ENCODE peak calls at places on chromosomes 3 and 15, in five cellular contexts. One of them, this sample, is unnamed.

GRCh38 chr3:126474498-126475410 is 937 bp downstream of the ZXDC start:
- DNase-seq in CD4-positive, alpha-beta T cell: no peak
- DNase-seq in ovary: no peak
- DNase-seq in left ventricle myocardium inferior: no peak
- DNase-seq in stomach: peak; percentile 53
- DNase-seq in this sample: peak; percentile 46

GRCh38 chr15:64697911-64698369 is 77.4 kb downstream of the RBPMS2 start:
- DNase-seq in CD4-positive, alpha-beta T cell: no peak
- DNase-seq in ovary: no peak
- DNase-seq in left ventricle myocardium inferior: no peak
- DNase-seq in stomach: no peak
- DNase-seq in this sample: no peak

GRCh38 chr15:89105147-89105546 is 16.9 kb downstream of the ABHD2 start:
- DNase-seq in CD4-positive, alpha-beta T cell: no peak
- DNase-seq in ovary: no peak
- DNase-seq in left ventricle myocardium inferior: no peak
- DNase-seq in stomach: no peak
- DNase-seq in this sample: no peak

GRCh38 chr3:45473841-45474240 is 85.5 kb downstream of the LARS2 start:
- DNase-seq in CD4-positive, alpha-beta T cell: no peak
- DNase-seq in ovary: no peak
- DNase-seq in left ventricle myocardium inferior: no peak
- DNase-seq in stomach: no peak
- DNase-seq in this sample: no peak

GRCh38 chr3:194562986-194563385 is 70.2 kb downstream of the TMEM44 start:
- DNase-seq in CD4-positive, alpha-beta T cell: no peak
- DNase-seq in ovary: no peak
- DNase-seq in left ventricle myocardium inferior: no peak
- DNase-seq in stomach: no peak
- DNase-seq in this sample: no peak

GRCh38 chr15:83200162-83200561 is 7.5 kb downstream of the HDGFL3 start:
- DNase-seq in CD4-positive, alpha-beta T cell: no peak
- DNase-seq in ovary: no peak
- DNase-seq in left ventricle myocardium inferior: no peak
- DNase-seq in stomach: no peak
- DNase-seq in this sample: no peak

GRCh38 chr3:24586920-24587319 is 92.3 kb upstream of the THRB start:
- DNase-seq in CD4-positive, alpha-beta T cell: no peak
- DNase-seq in ovary: no peak
- DNase-seq in left ventricle myocardium inferior: no peak
- DNase-seq in stomach: no peak
- DNase-seq in this sample: peak; percentile 63

GRCh38 chr3:43180027-43180426 is 74.1 kb upstream of the POMGNT2 start:
- DNase-seq in CD4-positive, alpha-beta T cell: peak; percentile 28
- DNase-seq in ovary: no peak
- DNase-seq in left ventricle myocardium inferior: no peak
- DNase-seq in stomach: no peak
- DNase-seq in this sample: no peak

GRCh38 chr3:69710153-69710977 is 28.9 kb upstream of the MITF start:
- DNase-seq in CD4-positive, alpha-beta T cell: no peak
- DNase-seq in ovary: no peak
- DNase-seq in left ventricle myocardium inferior: no peak
- DNase-seq in stomach: no peak
- DNase-seq in this sample: no peak

GRCh38 chr15:79408041-79408440 is 24.1 kb upstream of the MINAR1 start:
- DNase-seq in CD4-positive, alpha-beta T cell: no peak
- DNase-seq in ovary: no peak
- DNase-seq in left ventricle myocardium inferior: no peak
- DNase-seq in stomach: no peak
- DNase-seq in this sample: no peak

GRCh38 chr15:58460108-58460507 is 28.3 kb downstream of the LIPC start:
- DNase-seq in CD4-positive, alpha-beta T cell: no peak
- DNase-seq in ovary: no peak
- DNase-seq in left ventricle myocardium inferior: no peak
- DNase-seq in stomach: no peak
- DNase-seq in this sample: no peak
- TF ChIP-seq CTCF in CD4-positive, alpha-beta T cell: no peak
- TF ChIP-seq CTCF in ovary: no peak
- TF ChIP-seq CTCF in left ventricle myocardium inferior: no peak
- TF ChIP-seq CTCF in stomach: no peak
- TF ChIP-seq CTCF in this sample: no peak

GRCh38 chr3:124246949-124247348 is 255.0 kb upstream of the ROPN1 start:
- DNase-seq in CD4-positive, alpha-beta T cell: no peak
- DNase-seq in ovary: no peak
- DNase-seq in left ventricle myocardium inferior: no peak
- DNase-seq in stomach: no peak
- DNase-seq in this sample: peak; percentile 49
- TF ChIP-seq CTCF in CD4-positive, alpha-beta T cell: no peak
- TF ChIP-seq CTCF in ovary: no peak
- TF ChIP-seq CTCF in left ventricle myocardium inferior: peak; percentile 59
- TF ChIP-seq CTCF in stomach: no peak
- TF ChIP-seq CTCF in this sample: peak; percentile 74

DNA sequence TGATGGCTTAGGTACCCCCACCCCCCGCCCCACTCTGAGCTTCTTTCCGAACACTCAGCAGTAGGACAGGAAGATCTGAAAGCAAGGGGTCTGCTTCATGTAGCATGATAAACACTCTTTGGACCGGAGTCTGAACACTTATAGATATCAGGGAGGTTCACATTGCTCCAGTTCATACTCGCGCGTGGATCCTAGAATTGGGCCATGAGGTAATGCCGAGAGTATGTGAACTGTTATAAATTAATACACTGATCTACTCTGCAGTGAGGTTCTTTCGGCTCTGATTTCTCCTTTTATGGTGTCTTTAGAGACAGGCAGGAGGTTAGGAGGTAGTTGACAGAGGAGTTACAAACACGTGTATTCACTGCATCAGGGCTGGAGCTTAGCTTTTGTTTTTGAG is 223.0 kb downstream of the THSD4 start:
- DNase-seq in CD4-positive, alpha-beta T cell: no peak
- DNase-seq in ovary: no peak
- DNase-seq in left ventricle myocardium inferior: no peak
- DNase-seq in stomach: no peak
- DNase-seq in this sample: no peak
- TF ChIP-seq CTCF in CD4-positive, alpha-beta T cell: no peak
- TF ChIP-seq CTCF in ovary: no peak
- TF ChIP-seq CTCF in left ventricle myocardium inferior: no peak
- TF ChIP-seq CTCF in stomach: no peak
- TF ChIP-seq CTCF in this sample: no peak

GRCh38 chr15:46077220-46077619 is 442.4 kb downstream of the SQOR start:
- DNase-seq in CD4-positive, alpha-beta T cell: no peak
- DNase-seq in ovary: no peak
- DNase-seq in left ventricle myocardium inferior: no peak
- DNase-seq in stomach: no peak
- DNase-seq in this sample: no peak
- TF ChIP-seq CTCF in CD4-positive, alpha-beta T cell: no peak
- TF ChIP-seq CTCF in ovary: no peak
- TF ChIP-seq CTCF in left ventricle myocardium inferior: no peak
- TF ChIP-seq CTCF in stomach: no peak
- TF ChIP-seq CTCF in this sample: no peak

DNA sequence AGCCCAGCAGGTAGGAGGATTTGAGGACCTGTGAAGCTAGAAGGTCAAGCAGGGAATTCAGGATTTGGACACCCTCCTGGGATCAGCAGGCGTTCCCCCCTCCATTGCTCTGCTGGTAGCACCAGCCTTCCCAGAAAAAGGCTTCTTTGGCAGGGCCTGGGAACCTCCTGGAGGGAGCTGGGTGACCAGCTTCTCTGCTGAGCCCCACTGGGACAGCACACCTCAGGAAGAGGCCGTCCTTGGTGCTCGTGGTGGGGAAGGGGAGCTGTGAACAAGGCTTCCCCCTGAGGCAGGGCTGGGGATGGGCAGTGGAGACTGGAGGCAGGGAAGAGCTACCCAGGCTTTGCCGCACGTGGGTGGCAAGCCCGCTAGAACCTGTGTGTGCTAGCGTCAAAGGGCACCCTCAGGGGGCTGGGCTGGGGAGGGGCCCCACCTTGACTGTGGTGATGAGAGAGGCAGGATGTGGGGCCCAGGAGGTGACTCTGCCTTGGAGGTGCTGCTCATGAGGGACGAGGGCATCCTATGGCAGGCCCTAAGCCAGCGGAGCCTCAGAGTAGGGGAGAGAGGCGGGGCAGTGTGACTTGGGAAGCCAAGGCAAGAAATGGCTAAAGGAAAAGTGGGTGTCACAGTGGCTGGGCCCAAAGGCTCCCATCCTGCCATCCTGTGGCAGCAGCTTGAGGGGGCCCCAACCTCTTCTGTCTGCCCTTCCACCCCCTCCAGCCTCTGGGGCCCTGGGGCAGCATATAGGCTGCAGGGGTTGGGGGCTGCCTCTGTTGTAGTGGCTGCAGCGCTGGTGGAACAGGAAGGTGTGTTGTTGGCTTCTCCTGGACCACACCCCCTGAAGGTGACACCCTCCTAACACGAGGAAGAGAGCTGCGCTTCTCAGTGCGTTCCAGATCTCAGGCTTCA is 20.7 kb downstream of the KLF13 start:
- DNase-seq in CD4-positive, alpha-beta T cell: peak; percentile 78
- DNase-seq in ovary: no peak
- DNase-seq in left ventricle myocardium inferior: no peak
- DNase-seq in stomach: no peak
- DNase-seq in this sample: no peak
- TF ChIP-seq CTCF in CD4-positive, alpha-beta T cell: no peak
- TF ChIP-seq CTCF in ovary: no peak
- TF ChIP-seq CTCF in left ventricle myocardium inferior: no peak
- TF ChIP-seq CTCF in stomach: no peak
- TF ChIP-seq CTCF in this sample: no peak